ENCODE peak calls at places on chromosome 2, in five cellular contexts. E is brain microvascular endothelial cell, K is AG08396, T is A549, L is PC-9. I is an unnamed sample.

GRCh38 chr2:104378853-104379374 is 475.0 kb upstream of the POU3F3 start:
- DNase-seq in K (no peak), L (no peak), T (peak; percentile 26), E (no peak), I (no peak)

GRCh38 chr2:52311862-52312261 is 1279.9 kb upstream of the NRXN1 start:
- DNase-seq in T (no peak), L (no peak), E (no peak), K (no peak), I (no peak)

GRCh38 chr2:233290446-233290845 is 17.2 kb upstream of the SAG start:
- DNase-seq in T (no peak), K (no peak), E (no peak), L (no peak), I (no peak)

GRCh38 chr2:194750926-194751325 is 906.1 kb upstream of the SLC39A10 start:
- DNase-seq in E (no peak), L (no peak), T (no peak), K (no peak), I (no peak)

GRCh38 chr2:137096693-137097092 is 331.3 kb downstream of the THSD7B start:
- DNase-seq in K (no peak), L (no peak), T (no peak), E (no peak), I (no peak)

GRCh38 chr2:217856871-217857270 is 145.9 kb downstream of the TNS1 start:
- DNase-seq in K (no peak), E (no peak), T (no peak), L (no peak), I (no peak)

GRCh38 chr2:175004980-175005832 is at the start of gene CHN1:
- DNase-seq in E (peak; percentile 49), T (peak; percentile 87), L (peak; percentile 66), K (peak; percentile 87), I (peak; percentile 62)

GRCh38 chr2:135473567-135473966 is 57.5 kb downstream of the ZRANB3 start:
- DNase-seq in K (peak; percentile 26), E (peak; percentile 16), L (no peak), T (peak; percentile 27), I (peak; percentile 17)

GRCh38 chr2:78147466-78147865 is 625.3 kb upstream of the LRRTM4 start:
- DNase-seq in K (no peak), T (no peak), L (peak; percentile 69), E (no peak), I (peak; percentile 80)

GRCh38 chr2:64946737-64947090 is 42.5 kb upstream of the SLC1A4 start:
- DNase-seq in L (no peak), E (no peak), K (no peak), T (no peak), I (no peak)

GRCh38 chr2:213281156-213281555 is 3.1 kb upstream of the SPAG16 start:
- DNase-seq in T (no peak), K (peak; percentile 3), E (no peak), L (no peak), I (no peak)

GRCh38 chr2:161122772-161123530 is 37.3 kb upstream of the TANK start:
- DNase-seq in L (peak; percentile 36), E (peak; percentile 89), T (peak; percentile 85), K (peak; percentile 78), I (peak; percentile 73)

GRCh38 chr2:144516417-144516980 is 3.4 kb downstream of the ZEB2 start:
- DNase-seq in T (peak; percentile 31), K (peak; percentile 62), E (no peak), L (no peak), I (no peak)

GRCh38 chr2:26770986-26771586 is 7.0 kb downstream of the SLC35F6 start:
- DNase-seq in K (peak; percentile 55), E (peak; percentile 41), T (peak; percentile 78), L (peak; percentile 58), I (no peak)

GRCh38 chr2:147910990-147911473 is 66.2 kb downstream of the ACVR2A start:
- DNase-seq in L (peak; percentile 15), T (peak; percentile 61), K (peak; percentile 23), E (peak; percentile 54), I (peak; percentile 84)

GRCh38 chr2:36486546-36487044 is 111.4 kb downstream of the FEZ2 start:
- DNase-seq in L (peak; percentile 15), K (peak; percentile 20), E (peak; percentile 56), T (peak; percentile 55), I (no peak)

GRCh38 chr2:150698016-150698661 is 210.7 kb upstream of the RND3 start:
- DNase-seq in K (peak; percentile 12), L (no peak), E (no peak), T (no peak), I (no peak)

GRCh38 chr2:113251118-113251517 is 27.6 kb downstream of the PAX8 start:
- DNase-seq in L (no peak), E (no peak), K (no peak), T (no peak), I (no peak)